ENCODE peak calls at places on chromosomes 4 and X, in five cellular contexts. J is gastrocnemius medialis, O is Peyer's patch, X is SK-N-SH, D is endodermal cell. U is an unnamed sample.

GRCh38 chr4:152535236-152535902 is 523 bp downstream of the FBXW7 start:
- DNase-seq in X (peak; percentile 64), D (no peak), J (no peak), O (peak; percentile 32), U (peak; percentile 39)

GRCh38 chr4:22500128-22500611 is 15.7 kb downstream of the ADGRA3 start:
- DNase-seq in O (no peak), D (no peak), J (peak; percentile 26), X (no peak), U (no peak)

GRCh38 chrX:108312011-108312410 is 126.2 kb downstream of the COL4A6 start:
- DNase-seq in J (no peak), X (no peak), O (no peak), D (no peak), U (no peak)

GRCh38 chr4:148369919-148370318 is 72.3 kb downstream of the NR3C2 start:
- DNase-seq in O (no peak), J (no peak), D (no peak), X (no peak), U (no peak)

GRCh38 chrX:9942086-9942485 is 25.1 kb upstream of the CLDN34 start:
- DNase-seq in X (no peak), O (peak; percentile 22), D (no peak), J (no peak), U (peak; percentile 58)

GRCh38 chr4:7144374-7145290 is 47.7 kb upstream of the SORCS2 start:
- DNase-seq in X (no peak), O (no peak), D (no peak), J (no peak), U (no peak)

GRCh38 chrX:37755073-37755472 is 24.8 kb upstream of the CYBB start:
- DNase-seq in D (no peak), X (no peak), J (no peak), O (peak; percentile 55), U (peak; percentile 25)

GRCh38 chr4:8051644-8052043 is 107.0 kb downstream of the ABLIM2 start:
- DNase-seq in X (no peak), J (no peak), O (no peak), D (peak; percentile 67), U (no peak)

GRCh38 chrX:49003696-49004095 is 1.6 kb upstream of the GRIPAP1 start:
- DNase-seq in J (no peak), O (no peak), X (no peak), D (no peak), U (no peak)

GRCh38 chr4:147326581-147326980 is 154.3 kb upstream of the EDNRA start:
- DNase-seq in X (no peak), D (no peak), O (no peak), J (no peak), U (no peak)

GRCh38 chr4:8038702-8039251 is 99.1 kb upstream of the AFAP1 start:
- DNase-seq in O (no peak), D (no peak), J (no peak), X (no peak), U (no peak)

GRCh38 chr4:94507281-94507680 is 55.5 kb downstream of the PDLIM5 start:
- DNase-seq in X (no peak), O (no peak), J (no peak), D (no peak), U (no peak)

GRCh38 chr4:156547439-156547838 is 424.2 kb downstream of the PDGFC start:
- DNase-seq in D (no peak), X (no peak), O (no peak), J (no peak), U (no peak)

GRCh38 chr4:52051615-52052474 is 741 bp downstream of the SPATA18 start:
- DNase-seq in J (peak; percentile 49), X (peak; percentile 75), O (peak; percentile 35), D (peak; percentile 96), U (no peak)

GRCh38 chrX:141903400-141904155 is at the start of gene MAGEC1:
- DNase-seq in J (no peak), X (peak; percentile 12), D (no peak), O (no peak), U (no peak)

GRCh38 chr4:41814565-41814964 is 66.0 kb upstream of the PHOX2B start:
- DNase-seq in X (no peak), O (no peak), J (no peak), D (peak; percentile 81), U (no peak)

GRCh38 chr4:26311633-26312032 is 9.2 kb upstream of the RBPJ start:
- DNase-seq in X (no peak), O (no peak), D (no peak), J (no peak), U (no peak)

GRCh38 chr4:51906167-51906647 is 63.3 kb downstream of the DCUN1D4 start:
- DNase-seq in D (no peak), X (no peak), O (no peak), J (no peak), U (no peak)

GRCh38 chr4:103443324-103443723 is 245.2 kb upstream of the CENPE start:
- DNase-seq in D (no peak), J (no peak), O (no peak), X (no peak), U (no peak)

GRCh38 chrX:13293700-13294099 is 26.2 kb downstream of the ATXN3L start:
- DNase-seq in O (no peak), X (no peak), J (no peak), D (no peak), U (no peak)

GRCh38 chrX:144566592-144566991 is 680.7 kb upstream of the SPANXN1 start:
- DNase-seq in O (no peak), D (peak; percentile 72), X (no peak), J (no peak), U (no peak)

GRCh38 chr4:156685308-156685707 is 286.3 kb downstream of the PDGFC start:
- DNase-seq in D (no peak), O (no peak), X (no peak), J (no peak), U (no peak)

GRCh38 chrX:43655961-43656494 is at the start of gene MAOA:
- DNase-seq in X (peak; percentile 61), J (peak; percentile 64), D (peak; percentile 80), O (peak; percentile 39), U (peak; percentile 23)

GRCh38 chrX:15789979-15790765 is at the start of gene ZRSR2:
- DNase-seq in D (peak; percentile 95), O (peak; percentile 93), J (peak; percentile 52), X (peak; percentile 93), U (peak; percentile 81)

GRCh38 chr4:72997409-72997808 is 72.1 kb downstream of the COX18 start:
- DNase-seq in X (no peak), O (no peak), J (no peak), D (no peak), U (no peak)

GRCh38 chr4:97238956-97239698 is 904.1 kb downstream of the STPG2 start:
- DNase-seq in J (no peak), D (no peak), O (no peak), X (no peak), U (no peak)

GRCh38 chr4:84126061-84126787 is 372.9 kb downstream of the NKX6-1 start:
- DNase-seq in D (no peak), O (no peak), X (no peak), J (no peak), U (no peak)

GRCh38 chrX:123277821-123278220 is 93.7 kb downstream of the GRIA3 start:
- DNase-seq in O (no peak), J (no peak), X (no peak), D (no peak), U (no peak)

GRCh38 chr4:1299301-1299860 is 9.7 kb downstream of the MAEA start:
- DNase-seq in O (no peak), X (no peak), D (no peak), J (no peak), U (no peak)

GRCh38 chr4:25970241-25970675 is 56.2 kb downstream of the SMIM20 start:
- DNase-seq in X (no peak), O (peak; percentile 30), J (no peak), D (no peak), U (no peak)

GRCh38 chr4:88219099-88219498 is 60.7 kb upstream of the ABCG2 start:
- DNase-seq in X (peak; percentile 44), O (no peak), J (no peak), D (no peak), U (peak; percentile 60)
- H3K4me1 ChIP-seq in X (no peaks in the 10 kb centered on the region), O (no peaks in the 10 kb centered on the region), J (peaks cover 2% of the 10 kb centered on the region), D (no peaks in the 10 kb centered on the region), U (no peaks in the 10 kb centered on the region)

GRCh38 chr4:121479801-121480200 is 99.0 kb upstream of the QRFPR start:
- DNase-seq in O (no peak), X (no peak), D (no peak), J (no peak), U (no peak)

GRCh38 chr4:121472937-121473721 is 92.3 kb upstream of the QRFPR start:
- DNase-seq in D (no peak), O (no peak), X (no peak), J (no peak), U (peak; percentile 14)

GRCh38 chr4:121477480-121477879 is 96.7 kb upstream of the QRFPR start:
- DNase-seq in D (no peak), J (no peak), O (no peak), X (no peak), U (no peak)

DNA sequence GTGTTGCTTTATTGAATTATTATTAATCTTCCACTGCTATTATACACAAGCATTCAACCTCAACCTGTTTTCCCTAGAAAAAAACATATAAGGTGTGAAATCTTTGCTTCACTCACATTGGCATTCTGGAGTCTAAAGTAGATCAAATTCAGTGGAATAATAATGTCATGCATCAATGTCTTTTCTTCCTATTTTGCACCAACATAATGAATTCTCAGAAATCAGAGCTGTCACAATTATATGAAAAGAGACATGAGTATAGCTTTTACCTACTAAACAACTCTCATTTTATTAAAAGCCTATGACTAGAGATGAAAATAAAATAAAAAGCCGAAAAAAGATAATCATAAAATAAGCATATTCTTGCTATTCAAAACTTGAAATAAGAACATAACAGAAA is 96.3 kb upstream of the QRFPR start:
- DNase-seq in D (no peak), J (no peak), X (no peak), O (no peak), U (no peak)
- H3K9me3 ChIP-seq in D (no peaks in the 10 kb centered on the region), J (no peaks in the 10 kb centered on the region), X (no peaks in the 10 kb centered on the region), O (no peaks in the 10 kb centered on the region), U (no peaks in the 10 kb centered on the region)

DNA sequence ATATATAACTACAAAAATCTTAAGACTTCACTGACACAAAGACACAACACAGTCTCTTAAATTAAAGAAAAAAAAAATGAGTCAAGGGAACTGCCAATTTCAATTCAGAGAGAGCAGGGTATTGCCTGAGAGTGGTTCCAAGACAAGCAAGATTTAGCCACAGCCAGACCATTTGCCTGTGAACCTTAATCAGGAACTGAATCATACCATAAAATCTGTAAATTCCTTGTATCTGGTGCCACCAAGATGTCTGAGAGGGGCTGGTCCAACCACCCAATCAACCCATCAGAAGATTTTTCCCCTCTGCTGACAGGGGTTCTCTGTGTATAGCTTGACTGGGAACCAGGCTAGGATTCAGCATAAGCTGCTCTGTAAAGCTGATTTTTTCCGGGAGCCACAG is 159.2 kb downstream of the CPEB2 start:
- DNase-seq in D (peak; percentile 53), J (no peak), O (no peak), X (no peak), U (no peak)
- H3K27ac ChIP-seq in D (no peak overlapping the region), J (no peak overlapping the region), O (no peak overlapping the region), X (no peak overlapping the region), U (no peak overlapping the region)

GRCh38 chr4:184409502-184409901 is 64.8 kb downstream of the IRF2 start:
- DNase-seq in J (no peak), D (no peak), O (no peak), X (no peak), U (no peak)

GRCh38 chr4:184408711-184409081 is 65.7 kb downstream of the IRF2 start:
- DNase-seq in D (no peak), J (no peak), X (no peak), O (no peak), U (no peak)

GRCh38 chr4:184410748-184411147 is 63.6 kb downstream of the IRF2 start:
- DNase-seq in X (no peak), J (no peak), D (no peak), O (no peak), U (no peak)

GRCh38 chr4:184408021-184408710 is 66.2 kb downstream of the IRF2 start:
- DNase-seq in O (no peak), D (no peak), J (no peak), X (no peak), U (no peak)

GRCh38 chr4:184409911-184410692 is 64.2 kb downstream of the IRF2 start:
- DNase-seq in D (no peak), X (no peak), O (peak; percentile 61), J (no peak), U (peak; percentile 74)
- H3K4me1 ChIP-seq in D (no peaks in the 10 kb centered on the region), X (peaks cover 13% of the 10 kb centered on the region), O (peaks cover 3% of the 10 kb centered on the region), J (peaks cover 20% of the 10 kb centered on the region), U (peaks cover 47% of the 10 kb centered on the region)